ENCODE peak calls at places on chromosomes 12 and 14, in eight cellular contexts. One of them, this sample, is unnamed.

GRCh38 chr12:7959278-7960063 is 23.5 kb upstream of the SLC2A3 start:
- DNase-seq in A549: no peak
- DNase-seq in HepG2: peak
- DNase-seq in suprapubic skin: no peak
- DNase-seq in H1: peak
- DNase-seq in tibial nerve: peak
- DNase-seq in stomach: no peak
- DNase-seq in K562: peak
- DNase-seq in this sample: no peak

GRCh38 chr12:95852133-95852532 is 6.6 kb upstream of the SNRPF start:
- DNase-seq in H1: no peak
- DNase-seq in HepG2: no peak
- DNase-seq in tibial nerve: no peak
- DNase-seq in K562: no peak
- DNase-seq in suprapubic skin: no peak
- DNase-seq in A549: no peak
- DNase-seq in stomach: no peak
- DNase-seq in this sample: no peak

GRCh38 chr14:68978550-68978911 is 571 bp downstream of the ACTN1 start:
- DNase-seq in tibial nerve: peak
- DNase-seq in suprapubic skin: peak
- DNase-seq in H1: no peak
- DNase-seq in K562: peak
- DNase-seq in HepG2: no peak
- DNase-seq in stomach: peak
- DNase-seq in A549: no peak
- DNase-seq in this sample: peak

GRCh38 chr12:11059784-11060183 is 2.3 kb downstream of the TAS2R46 start:
- DNase-seq in K562: no peak
- DNase-seq in HepG2: no peak
- DNase-seq in suprapubic skin: no peak
- DNase-seq in H1: no peak
- DNase-seq in A549: no peak
- DNase-seq in stomach: no peak
- DNase-seq in tibial nerve: no peak
- DNase-seq in this sample: no peak

GRCh38 chr12:103249614-103250013 is 246.2 kb downstream of the C12orf42 start:
- DNase-seq in H1: no peak
- DNase-seq in K562: no peak
- DNase-seq in HepG2: no peak
- DNase-seq in suprapubic skin: no peak
- DNase-seq in A549: no peak
- DNase-seq in stomach: no peak
- DNase-seq in tibial nerve: no peak
- DNase-seq in this sample: no peak

GRCh38 chr14:76958975-76959710 is 69.4 kb downstream of the IRF2BPL start:
- DNase-seq in A549: peak
- DNase-seq in tibial nerve: no peak
- DNase-seq in K562: peak
- DNase-seq in HepG2: peak
- DNase-seq in stomach: no peak
- DNase-seq in H1: no peak
- DNase-seq in suprapubic skin: no peak
- DNase-seq in this sample: no peak

GRCh38 chr12:20653871-20654270 is 41.3 kb upstream of the SLCO1C1 start:
- DNase-seq in K562: no peak
- DNase-seq in A549: no peak
- DNase-seq in H1: no peak
- DNase-seq in HepG2: no peak
- DNase-seq in tibial nerve: no peak
- DNase-seq in stomach: no peak
- DNase-seq in suprapubic skin: no peak
- DNase-seq in this sample: no peak

GRCh38 chr14:32050839-32051238 is 26.3 kb upstream of the ARHGAP5 start:
- DNase-seq in K562: no peak
- DNase-seq in suprapubic skin: no peak
- DNase-seq in stomach: no peak
- DNase-seq in A549: no peak
- DNase-seq in tibial nerve: no peak
- DNase-seq in HepG2: no peak
- DNase-seq in H1: no peak
- DNase-seq in this sample: no peak

GRCh38 chr14:92513204-92513965 is at the start of gene RIN3:
- DNase-seq in A549: peak
- DNase-seq in HepG2: peak
- DNase-seq in suprapubic skin: no peak
- DNase-seq in K562: no peak
- DNase-seq in stomach: no peak
- DNase-seq in H1: no peak
- DNase-seq in tibial nerve: no peak
- DNase-seq in this sample: no peak

GRCh38 chr12:28313631-28314030 is 123.4 kb downstream of the CCDC91 start:
- DNase-seq in suprapubic skin: no peak
- DNase-seq in K562: peak
- DNase-seq in HepG2: no peak
- DNase-seq in H1: no peak
- DNase-seq in tibial nerve: no peak
- DNase-seq in A549: no peak
- DNase-seq in stomach: no peak
- DNase-seq in this sample: no peak

GRCh38 chr12:10652192-10652591 is 21.7 kb downstream of the STYK1 start:
- DNase-seq in stomach: no peak
- DNase-seq in tibial nerve: no peak
- DNase-seq in A549: no peak
- DNase-seq in H1: no peak
- DNase-seq in suprapubic skin: no peak
- DNase-seq in HepG2: no peak
- DNase-seq in K562: no peak
- DNase-seq in this sample: no peak

GRCh38 chr12:90396556-90396955 is 558.4 kb downstream of the CCER1 start:
- DNase-seq in suprapubic skin: no peak
- DNase-seq in HepG2: no peak
- DNase-seq in H1: no peak
- DNase-seq in tibial nerve: no peak
- DNase-seq in A549: no peak
- DNase-seq in stomach: no peak
- DNase-seq in K562: no peak
- DNase-seq in this sample: no peak

GRCh38 chr14:72965249-72965648 is 39.0 kb downstream of the DCAF4 start:
- DNase-seq in H1: no peak
- DNase-seq in suprapubic skin: no peak
- DNase-seq in HepG2: peak
- DNase-seq in A549: peak
- DNase-seq in K562: peak
- DNase-seq in tibial nerve: no peak
- DNase-seq in stomach: no peak
- DNase-seq in this sample: no peak

GRCh38 chr12:95117178-95117599 is 43.8 kb upstream of the NR2C1 start:
- DNase-seq in A549: peak
- DNase-seq in suprapubic skin: no peak
- DNase-seq in HepG2: peak
- DNase-seq in tibial nerve: peak
- DNase-seq in stomach: peak
- DNase-seq in H1: no peak
- DNase-seq in K562: peak
- DNase-seq in this sample: peak

GRCh38 chr14:69711065-69711464 is 55.9 kb upstream of the SRSF5 start:
- DNase-seq in tibial nerve: no peak
- DNase-seq in H1: no peak
- DNase-seq in HepG2: no peak
- DNase-seq in stomach: no peak
- DNase-seq in A549: no peak
- DNase-seq in suprapubic skin: no peak
- DNase-seq in K562: no peak
- DNase-seq in this sample: peak

GRCh38 chr12:50132505-50133135 is 20.6 kb downstream of the COX14 start:
- DNase-seq in K562: peak
- DNase-seq in HepG2: peak
- DNase-seq in H1: no peak
- DNase-seq in A549: no peak
- DNase-seq in tibial nerve: peak
- DNase-seq in suprapubic skin: no peak
- DNase-seq in stomach: no peak
- DNase-seq in this sample: no peak

GRCh38 chr12:117143008-117143532 is 43.9 kb upstream of the TESC start:
- DNase-seq in H1: no peak
- DNase-seq in K562: no peak
- DNase-seq in suprapubic skin: no peak
- DNase-seq in tibial nerve: no peak
- DNase-seq in stomach: peak
- DNase-seq in HepG2: peak
- DNase-seq in A549: peak
- DNase-seq in this sample: no peak

GRCh38 chr12:64609543-64610091 is 678 bp upstream of the RASSF3 start:
- DNase-seq in stomach: no peak
- DNase-seq in A549: peak
- DNase-seq in tibial nerve: no peak
- DNase-seq in H1: no peak
- DNase-seq in K562: peak
- DNase-seq in HepG2: no peak
- DNase-seq in suprapubic skin: no peak
- DNase-seq in this sample: no peak

GRCh38 chr12:64610092-64610659 is at the start of gene RASSF3:
- DNase-seq in HepG2: peak
- DNase-seq in K562: peak
- DNase-seq in H1: no peak
- DNase-seq in suprapubic skin: peak
- DNase-seq in stomach: peak
- DNase-seq in tibial nerve: peak
- DNase-seq in A549: peak
- DNase-seq in this sample: peak

GRCh38 chr12:64611430-64612286 is 1.4 kb downstream of the RASSF3 start:
- DNase-seq in HepG2: no peak
- DNase-seq in K562: peak
- DNase-seq in H1: no peak
- DNase-seq in A549: no peak
- DNase-seq in stomach: peak
- DNase-seq in suprapubic skin: no peak
- DNase-seq in tibial nerve: peak
- DNase-seq in this sample: peak

GRCh38 chr12:64610660-64611429 is 550 bp downstream of the RASSF3 start:
- DNase-seq in tibial nerve: peak
- DNase-seq in HepG2: peak
- DNase-seq in suprapubic skin: peak
- DNase-seq in A549: peak
- DNase-seq in H1: no peak
- DNase-seq in K562: peak
- DNase-seq in stomach: peak
- DNase-seq in this sample: peak

DNA sequence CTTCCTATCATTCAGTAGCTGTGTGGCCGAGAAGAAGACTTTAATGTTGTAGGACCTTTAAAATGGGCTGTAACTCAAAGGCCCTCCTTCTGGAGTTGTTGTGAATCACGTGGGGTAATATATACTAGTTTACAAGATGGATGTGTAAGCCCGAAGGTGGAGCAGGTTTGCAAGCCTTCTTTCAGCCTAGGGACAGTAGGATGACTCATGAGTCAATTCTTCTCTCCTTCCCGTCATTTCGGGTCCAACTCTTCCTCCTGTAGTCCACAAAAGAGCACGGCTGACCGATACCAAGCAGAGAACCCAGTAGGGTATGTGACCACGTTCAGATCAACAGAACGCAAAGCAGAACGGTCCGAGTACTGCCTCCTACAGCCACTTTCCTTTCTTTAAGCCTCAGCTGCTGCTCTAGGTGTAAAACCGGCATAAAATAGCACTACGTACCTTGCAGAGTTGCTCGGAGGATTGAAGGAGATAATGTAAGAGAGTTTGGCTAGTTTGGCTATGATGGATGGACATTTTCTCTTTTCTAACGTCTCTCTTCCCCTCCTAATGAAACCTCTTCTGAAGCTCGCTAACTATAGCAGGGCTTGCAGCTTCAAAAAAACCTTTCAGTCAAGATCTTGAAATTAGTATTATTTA is 1.3 kb upstream of the RASSF3 start:
- DNase-seq in H1: no peak
- DNase-seq in stomach: no peak
- DNase-seq in tibial nerve: no peak
- DNase-seq in K562: peak
- DNase-seq in A549: peak
- DNase-seq in HepG2: peak
- DNase-seq in suprapubic skin: no peak
- DNase-seq in this sample: peak
- TF ChIP-seq POLR2A in H1: no peak
- TF ChIP-seq POLR2A in stomach: no peak
- TF ChIP-seq POLR2A in tibial nerve: no peak
- TF ChIP-seq POLR2A in K562: peak
- TF ChIP-seq POLR2A in A549: peak
- TF ChIP-seq POLR2A in HepG2: peak
- TF ChIP-seq POLR2A in suprapubic skin: no peak
- TF ChIP-seq POLR2A in this sample: no peak

GRCh38 chr12:88628856-88629509 is 48.7 kb upstream of the KITLG start:
- DNase-seq in A549: no peak
- DNase-seq in K562: no peak
- DNase-seq in HepG2: no peak
- DNase-seq in suprapubic skin: no peak
- DNase-seq in H1: no peak
- DNase-seq in tibial nerve: no peak
- DNase-seq in stomach: peak
- DNase-seq in this sample: no peak
- TF ChIP-seq EP300 in A549: no peak
- TF ChIP-seq EP300 in K562: no peak
- TF ChIP-seq EP300 in HepG2: no peak
- TF ChIP-seq EP300 in suprapubic skin: no peak
- TF ChIP-seq EP300 in H1: no peak
- TF ChIP-seq EP300 in tibial nerve: no peak
- TF ChIP-seq EP300 in stomach: no peak
- TF ChIP-seq EP300 in this sample: no peak

DNA sequence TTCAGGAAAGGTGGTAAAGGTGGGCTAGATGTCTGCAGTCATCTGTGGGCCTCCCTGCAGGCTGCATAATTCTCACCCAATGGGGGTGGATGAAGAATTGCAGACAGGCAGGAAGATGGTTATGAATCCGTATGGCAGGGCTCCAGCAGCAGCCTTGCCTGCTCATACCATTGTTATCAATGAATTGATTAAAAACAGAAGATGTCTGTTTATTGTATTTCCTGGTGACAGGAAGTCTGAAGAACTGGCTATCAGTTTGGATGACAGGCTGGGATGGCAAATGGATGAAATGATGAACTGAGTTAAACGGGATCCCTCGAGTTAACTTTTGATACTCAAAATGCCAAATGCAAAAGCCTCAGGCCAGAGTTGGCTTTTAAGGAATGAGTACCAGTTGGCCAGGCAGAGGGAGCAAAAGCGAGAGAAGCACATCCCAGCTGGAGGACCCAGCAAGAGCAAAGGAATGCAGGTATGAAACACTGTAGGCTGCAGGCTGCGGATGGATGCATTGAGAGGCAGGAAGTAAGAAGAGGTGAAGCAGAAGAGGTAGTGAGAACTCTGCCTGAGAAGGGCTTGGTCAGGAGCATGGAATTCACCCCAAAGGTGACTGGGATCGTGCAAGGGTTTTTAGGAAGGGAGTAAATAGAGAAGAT is 550.0 kb upstream of the TBX3 start:
- DNase-seq in K562: no peak
- DNase-seq in H1: no peak
- DNase-seq in stomach: no peak
- DNase-seq in suprapubic skin: no peak
- DNase-seq in HepG2: no peak
- DNase-seq in A549: no peak
- DNase-seq in tibial nerve: no peak
- DNase-seq in this sample: no peak
- TF ChIP-seq CTCF in K562: no peak
- TF ChIP-seq CTCF in H1: no peak
- TF ChIP-seq CTCF in stomach: no peak
- TF ChIP-seq CTCF in suprapubic skin: no peak
- TF ChIP-seq CTCF in HepG2: no peak
- TF ChIP-seq CTCF in A549: no peak
- TF ChIP-seq CTCF in tibial nerve: no peak
- TF ChIP-seq CTCF in this sample: no peak

GRCh38 chr12:104478396-104479140 is 21.8 kb downstream of the CHST11 start:
- DNase-seq in K562: peak
- DNase-seq in H1: no peak
- DNase-seq in HepG2: no peak
- DNase-seq in A549: no peak
- DNase-seq in tibial nerve: no peak
- DNase-seq in stomach: no peak
- DNase-seq in suprapubic skin: no peak
- DNase-seq in this sample: no peak
- TF ChIP-seq POLR2A in K562: no peak
- TF ChIP-seq POLR2A in H1: no peak
- TF ChIP-seq POLR2A in HepG2: no peak
- TF ChIP-seq POLR2A in A549: no peak
- TF ChIP-seq POLR2A in tibial nerve: no peak
- TF ChIP-seq POLR2A in stomach: no peak
- TF ChIP-seq POLR2A in suprapubic skin: no peak
- TF ChIP-seq POLR2A in this sample: no peak

This sample was measured in ovary.